ENCODE peak calls at places on chromosome 18, in five cellular contexts. X is adrenal gland, J is HEK293T, R is kidney, U is T-helper 9 cell. O is an unnamed sample.

GRCh38 chr18:26470011-26470637 is 78.2 kb downstream of the KCTD1 start:
- DNase-seq in X (no peak), R (no peak), U (no peak), J (no peak), O (no peak)

GRCh38 chr18:34223164-34223892 is 1.4 kb downstream of the NOL4 start:
- DNase-seq in U (no peak), X (no peak), J (peak), R (peak), O (peak)

GRCh38 chr18:34709631-34710429 is at the start of gene DTNA:
- DNase-seq in J (peak), X (peak), U (no peak), R (no peak), O (no peak)

GRCh38 chr18:48125724-48126123 is 195.3 kb upstream of the SMAD2 start:
- DNase-seq in X (no peak), J (no peak), U (no peak), R (no peak), O (no peak)

GRCh38 chr18:56233595-56233994 is 404.8 kb downstream of the TXNL1 start:
- DNase-seq in X (peak), U (no peak), J (no peak), R (no peak), O (no peak)

GRCh38 chr18:59220784-59221765 is 1.1 kb downstream of the GRP start:
- DNase-seq in J (no peak), U (no peak), R (no peak), X (no peak), O (no peak)

GRCh38 chr18:46148810-46149209 is 44.6 kb downstream of the HAUS1 start:
- DNase-seq in R (no peak), U (peak), J (peak), X (peak), O (no peak)

GRCh38 chr18:62611395-62612241 is 88.8 kb downstream of the ZCCHC2 start:
- DNase-seq in U (no peak), X (no peak), R (no peak), J (no peak), O (no peak)

GRCh38 chr18:789397-789796 is 22.6 kb downstream of the YES1 start:
- DNase-seq in X (no peak), R (no peak), U (no peak), J (no peak), O (no peak)

GRCh38 chr18:51235011-51235789 is 37.7 kb upstream of the MEX3C start:
- DNase-seq in U (no peak), R (no peak), X (no peak), J (no peak), O (no peak)

GRCh38 chr18:44627245-44627644 is 53.4 kb upstream of the SETBP1 start:
- DNase-seq in U (no peak), J (no peak), X (no peak), R (no peak), O (no peak)

GRCh38 chr18:26777316-26778053 is 88.0 kb downstream of the AQP4 start:
- DNase-seq in X (no peak), U (no peak), J (peak), R (no peak), O (no peak)

GRCh38 chr18:8341481-8342230 is 267.6 kb upstream of the RAB12 start:
- DNase-seq in R (no peak), U (no peak), X (no peak), J (no peak), O (no peak)

O was measured in spleen.